ENCODE peak calls at places on chromosomes 7 and 10, in nine cellular contexts. One of them, this sample, is unnamed.

GRCh38 chr7:136072447-136072846 is 95.3 kb upstream of the MTPN start:
- DNase-seq in RWPE1: no peak
- DNase-seq in nephron progenitor cell: no peak
- DNase-seq in suprapubic skin: no peak
- DNase-seq in WERI-Rb-1: no peak
- DNase-seq in PC-9: no peak
- DNase-seq in coronary artery: no peak
- DNase-seq in psoas muscle: no peak
- DNase-seq in pancreas: no peak
- DNase-seq in this sample: no peak

GRCh38 chr7:27775772-27776171 is 35.8 kb downstream of the TAX1BP1 start:
- DNase-seq in RWPE1: no peak
- DNase-seq in nephron progenitor cell: no peak
- DNase-seq in suprapubic skin: no peak
- DNase-seq in WERI-Rb-1: no peak
- DNase-seq in PC-9: no peak
- DNase-seq in coronary artery: no peak
- DNase-seq in psoas muscle: no peak
- DNase-seq in pancreas: no peak
- DNase-seq in this sample: no peak

GRCh38 chr10:124496150-124496549 is 34.5 kb downstream of the LHPP start:
- DNase-seq in RWPE1: no peak
- DNase-seq in nephron progenitor cell: no peak
- DNase-seq in suprapubic skin: no peak
- DNase-seq in WERI-Rb-1: no peak
- DNase-seq in PC-9: no peak
- DNase-seq in coronary artery: no peak
- DNase-seq in psoas muscle: peak
- DNase-seq in pancreas: no peak
- DNase-seq in this sample: no peak

GRCh38 chr7:132639983-132640382 is 63.7 kb upstream of the PLXNA4 start:
- DNase-seq in RWPE1: no peak
- DNase-seq in nephron progenitor cell: no peak
- DNase-seq in suprapubic skin: no peak
- DNase-seq in WERI-Rb-1: no peak
- DNase-seq in PC-9: no peak
- DNase-seq in coronary artery: no peak
- DNase-seq in psoas muscle: no peak
- DNase-seq in pancreas: no peak
- DNase-seq in this sample: no peak

GRCh38 chr10:7311256-7312178 is 99.3 kb downstream of the SFMBT2 start:
- DNase-seq in RWPE1: peak
- DNase-seq in nephron progenitor cell: no peak
- DNase-seq in suprapubic skin: no peak
- DNase-seq in WERI-Rb-1: no peak
- DNase-seq in PC-9: no peak
- DNase-seq in coronary artery: no peak
- DNase-seq in psoas muscle: no peak
- DNase-seq in pancreas: no peak
- DNase-seq in this sample: no peak

GRCh38 chr10:33291053-33291592 is 43.3 kb downstream of the NRP1 start:
- DNase-seq in RWPE1: peak
- DNase-seq in nephron progenitor cell: no peak
- DNase-seq in suprapubic skin: no peak
- DNase-seq in WERI-Rb-1: no peak
- DNase-seq in PC-9: peak
- DNase-seq in coronary artery: no peak
- DNase-seq in psoas muscle: no peak
- DNase-seq in pancreas: no peak
- DNase-seq in this sample: no peak

GRCh38 chr7:148457310-148457921 is 133.2 kb upstream of the C7orf33 start:
- DNase-seq in RWPE1: no peak
- DNase-seq in nephron progenitor cell: no peak
- DNase-seq in suprapubic skin: no peak
- DNase-seq in WERI-Rb-1: no peak
- DNase-seq in PC-9: no peak
- DNase-seq in coronary artery: no peak
- DNase-seq in psoas muscle: no peak
- DNase-seq in pancreas: no peak
- DNase-seq in this sample: no peak

GRCh38 chr7:125602441-125602840 is 672.8 kb upstream of the POT1 start:
- DNase-seq in RWPE1: no peak
- DNase-seq in nephron progenitor cell: no peak
- DNase-seq in suprapubic skin: no peak
- DNase-seq in WERI-Rb-1: no peak
- DNase-seq in PC-9: no peak
- DNase-seq in coronary artery: no peak
- DNase-seq in psoas muscle: no peak
- DNase-seq in pancreas: no peak
- DNase-seq in this sample: no peak

GRCh38 chr10:63155388-63156028 is 22.4 kb downstream of the NRBF2 start:
- DNase-seq in RWPE1: no peak
- DNase-seq in nephron progenitor cell: no peak
- DNase-seq in suprapubic skin: no peak
- DNase-seq in WERI-Rb-1: no peak
- DNase-seq in PC-9: no peak
- DNase-seq in coronary artery: no peak
- DNase-seq in psoas muscle: no peak
- DNase-seq in pancreas: no peak
- DNase-seq in this sample: no peak

GRCh38 chr10:129328531-129328930 is 138.5 kb upstream of the MGMT start:
- DNase-seq in RWPE1: peak
- DNase-seq in nephron progenitor cell: no peak
- DNase-seq in suprapubic skin: no peak
- DNase-seq in WERI-Rb-1: no peak
- DNase-seq in PC-9: no peak
- DNase-seq in coronary artery: no peak
- DNase-seq in psoas muscle: no peak
- DNase-seq in pancreas: no peak
- DNase-seq in this sample: no peak

GRCh38 chr10:31745612-31746376 is 182.8 kb downstream of the ARHGAP12 start:
- DNase-seq in RWPE1: peak
- DNase-seq in nephron progenitor cell: no peak
- DNase-seq in suprapubic skin: no peak
- DNase-seq in WERI-Rb-1: no peak
- DNase-seq in PC-9: no peak
- DNase-seq in coronary artery: no peak
- DNase-seq in psoas muscle: no peak
- DNase-seq in pancreas: no peak
- DNase-seq in this sample: no peak

DNA sequence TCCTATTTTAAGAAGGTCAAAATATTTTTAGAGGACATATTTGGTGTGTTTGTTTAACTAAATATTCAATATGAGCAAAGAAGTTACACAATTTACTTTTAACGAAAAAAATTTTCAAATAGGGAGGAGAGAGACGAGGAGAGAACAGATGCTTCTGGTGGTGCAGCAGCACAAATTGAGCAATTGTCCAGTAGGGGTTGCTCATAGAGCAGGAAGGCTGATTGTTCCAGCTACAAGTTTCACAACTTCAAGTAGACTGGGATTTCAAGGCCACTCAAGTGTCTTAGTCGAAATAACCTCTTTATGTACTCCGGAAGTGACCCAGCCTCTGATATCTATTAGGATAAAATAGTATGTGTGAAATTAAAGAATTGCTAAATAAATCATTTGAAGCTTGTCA is 197.9 kb downstream of the HDAC9 start:
- DNase-seq in RWPE1: peak
- DNase-seq in nephron progenitor cell: no peak
- DNase-seq in suprapubic skin: no peak
- DNase-seq in WERI-Rb-1: peak
- DNase-seq in PC-9: no peak
- DNase-seq in coronary artery: no peak
- DNase-seq in psoas muscle: no peak
- DNase-seq in pancreas: no peak
- DNase-seq in this sample: no peak
- TF ChIP-seq CTCF in RWPE1: peak
- TF ChIP-seq CTCF in nephron progenitor cell: peak
- TF ChIP-seq CTCF in suprapubic skin: peak
- TF ChIP-seq CTCF in WERI-Rb-1: peak
- TF ChIP-seq CTCF in PC-9: peak
- TF ChIP-seq CTCF in coronary artery: no peak
- TF ChIP-seq CTCF in psoas muscle: peak
- TF ChIP-seq CTCF in pancreas: no peak
- TF ChIP-seq CTCF in this sample: peak

DNA sequence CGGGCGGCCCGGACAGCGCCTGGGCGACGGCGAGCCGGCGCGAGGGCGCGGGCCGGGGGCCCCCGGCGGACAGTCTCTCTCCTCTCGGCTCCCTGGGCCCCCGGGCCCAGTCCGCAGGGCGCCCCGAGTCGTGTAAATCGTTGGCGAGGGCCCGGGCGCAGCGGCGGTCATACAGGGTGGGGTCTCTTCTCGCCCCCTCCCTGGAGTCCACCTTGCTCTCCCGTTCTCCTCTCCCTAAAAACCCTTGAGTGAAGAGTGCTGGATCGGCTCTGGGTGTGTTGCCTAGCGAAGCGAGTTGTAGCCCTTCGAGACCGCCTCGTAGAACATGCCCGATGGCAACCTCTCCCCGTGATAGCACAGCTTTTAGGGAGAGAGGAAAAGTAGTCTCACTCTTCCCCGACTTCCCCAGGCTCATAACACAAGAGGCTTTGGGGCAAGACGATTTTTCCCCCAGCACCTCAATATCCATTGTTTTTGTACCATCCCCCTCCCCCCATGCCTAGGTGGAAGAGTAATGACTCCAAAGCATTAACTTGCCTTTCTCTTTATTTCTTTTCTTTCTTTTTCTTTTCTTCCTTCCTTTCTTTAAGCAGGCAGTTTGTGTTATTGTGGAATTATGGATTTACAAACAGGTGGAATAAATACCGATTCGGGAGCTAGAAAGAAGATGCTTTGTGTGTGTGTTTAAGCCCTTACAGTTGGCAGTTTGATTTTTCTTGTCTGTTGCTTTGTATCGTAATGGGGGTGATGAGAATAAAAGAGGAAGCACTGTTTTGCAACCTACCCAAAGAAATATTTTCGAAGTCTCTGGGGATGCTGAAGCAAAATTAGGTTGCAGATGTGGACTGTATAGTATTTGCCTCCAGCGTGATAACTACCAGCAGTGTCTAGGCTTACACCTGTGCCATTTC is 822 bp downstream of the SHOC2 start:
- DNase-seq in RWPE1: peak
- DNase-seq in nephron progenitor cell: no peak
- DNase-seq in suprapubic skin: no peak
- DNase-seq in WERI-Rb-1: peak
- DNase-seq in PC-9: peak
- DNase-seq in coronary artery: peak
- DNase-seq in psoas muscle: peak
- DNase-seq in pancreas: peak
- DNase-seq in this sample: peak
- TF ChIP-seq CTCF in RWPE1: no peak
- TF ChIP-seq CTCF in nephron progenitor cell: no peak
- TF ChIP-seq CTCF in suprapubic skin: no peak
- TF ChIP-seq CTCF in WERI-Rb-1: no peak
- TF ChIP-seq CTCF in PC-9: no peak
- TF ChIP-seq CTCF in coronary artery: no peak
- TF ChIP-seq CTCF in psoas muscle: no peak
- TF ChIP-seq CTCF in pancreas: no peak
- TF ChIP-seq CTCF in this sample: no peak

GRCh38 chr7:23468721-23469149 is 1.6 kb downstream of the IGF2BP3 start:
- DNase-seq in RWPE1: no peak
- DNase-seq in nephron progenitor cell: peak
- DNase-seq in suprapubic skin: no peak
- DNase-seq in WERI-Rb-1: no peak
- DNase-seq in PC-9: peak
- DNase-seq in coronary artery: no peak
- DNase-seq in psoas muscle: no peak
- DNase-seq in pancreas: no peak
- DNase-seq in this sample: no peak

GRCh38 chr7:23467731-23468720 is 2.3 kb downstream of the IGF2BP3 start:
- DNase-seq in RWPE1: no peak
- DNase-seq in nephron progenitor cell: peak
- DNase-seq in suprapubic skin: no peak
- DNase-seq in WERI-Rb-1: peak
- DNase-seq in PC-9: peak
- DNase-seq in coronary artery: no peak
- DNase-seq in psoas muscle: no peak
- DNase-seq in pancreas: no peak
- DNase-seq in this sample: no peak

GRCh38 chr7:23458044-23458443 is 12.2 kb downstream of the IGF2BP3 start:
- DNase-seq in RWPE1: no peak
- DNase-seq in nephron progenitor cell: no peak
- DNase-seq in suprapubic skin: no peak
- DNase-seq in WERI-Rb-1: no peak
- DNase-seq in PC-9: no peak
- DNase-seq in coronary artery: no peak
- DNase-seq in psoas muscle: no peak
- DNase-seq in pancreas: no peak
- DNase-seq in this sample: no peak

GRCh38 chr7:23467281-23467680 is 3.0 kb downstream of the IGF2BP3 start:
- DNase-seq in RWPE1: no peak
- DNase-seq in nephron progenitor cell: peak
- DNase-seq in suprapubic skin: no peak
- DNase-seq in WERI-Rb-1: no peak
- DNase-seq in PC-9: no peak
- DNase-seq in coronary artery: no peak
- DNase-seq in psoas muscle: no peak
- DNase-seq in pancreas: no peak
- DNase-seq in this sample: no peak

GRCh38 chr7:23462846-23463245 is 7.4 kb downstream of the IGF2BP3 start:
- DNase-seq in RWPE1: no peak
- DNase-seq in nephron progenitor cell: no peak
- DNase-seq in suprapubic skin: no peak
- DNase-seq in WERI-Rb-1: no peak
- DNase-seq in PC-9: peak
- DNase-seq in coronary artery: no peak
- DNase-seq in psoas muscle: no peak
- DNase-seq in pancreas: no peak
- DNase-seq in this sample: no peak
- TF ChIP-seq CTCF in RWPE1: no peak
- TF ChIP-seq CTCF in nephron progenitor cell: no peak
- TF ChIP-seq CTCF in suprapubic skin: no peak
- TF ChIP-seq CTCF in WERI-Rb-1: peak
- TF ChIP-seq CTCF in PC-9: peak
- TF ChIP-seq CTCF in coronary artery: no peak
- TF ChIP-seq CTCF in psoas muscle: peak
- TF ChIP-seq CTCF in pancreas: no peak
- TF ChIP-seq CTCF in this sample: peak

GRCh38 chr10:51508156-51508555 is 191.2 kb downstream of the CSTF2T start:
- DNase-seq in RWPE1: no peak
- DNase-seq in nephron progenitor cell: no peak
- DNase-seq in suprapubic skin: no peak
- DNase-seq in WERI-Rb-1: no peak
- DNase-seq in PC-9: no peak
- DNase-seq in coronary artery: no peak
- DNase-seq in psoas muscle: no peak
- DNase-seq in pancreas: no peak
- DNase-seq in this sample: no peak

GRCh38 chr10:51507476-51507875 is 191.9 kb downstream of the CSTF2T start:
- DNase-seq in RWPE1: no peak
- DNase-seq in nephron progenitor cell: no peak
- DNase-seq in suprapubic skin: no peak
- DNase-seq in WERI-Rb-1: no peak
- DNase-seq in PC-9: no peak
- DNase-seq in coronary artery: no peak
- DNase-seq in psoas muscle: no peak
- DNase-seq in pancreas: no peak
- DNase-seq in this sample: no peak

DNA sequence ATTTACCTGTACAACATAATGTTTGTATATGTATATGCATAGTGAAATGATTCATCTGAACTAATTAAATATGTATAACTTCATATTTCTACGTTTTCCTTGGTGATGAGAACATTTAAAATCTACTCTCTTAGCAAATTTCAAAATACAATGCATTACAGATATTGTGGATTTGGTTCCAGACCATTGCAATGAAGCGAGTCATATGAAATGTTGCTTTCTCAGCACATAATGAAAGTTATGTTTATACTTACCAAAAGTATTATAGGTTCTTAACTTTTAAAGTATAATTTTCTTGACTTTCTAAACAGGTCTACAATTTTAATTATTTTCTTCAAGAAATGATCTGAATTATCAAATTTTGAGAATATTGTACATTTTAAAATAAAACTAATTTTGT is 189.2 kb downstream of the CSTF2T start:
- DNase-seq in RWPE1: no peak
- DNase-seq in nephron progenitor cell: no peak
- DNase-seq in suprapubic skin: no peak
- DNase-seq in WERI-Rb-1: no peak
- DNase-seq in PC-9: no peak
- DNase-seq in coronary artery: no peak
- DNase-seq in psoas muscle: no peak
- DNase-seq in pancreas: no peak
- DNase-seq in this sample: no peak
- TF ChIP-seq CTCF in RWPE1: no peak
- TF ChIP-seq CTCF in nephron progenitor cell: no peak
- TF ChIP-seq CTCF in suprapubic skin: no peak
- TF ChIP-seq CTCF in WERI-Rb-1: no peak
- TF ChIP-seq CTCF in PC-9: no peak
- TF ChIP-seq CTCF in coronary artery: no peak
- TF ChIP-seq CTCF in psoas muscle: no peak
- TF ChIP-seq CTCF in pancreas: no peak
- TF ChIP-seq CTCF in this sample: no peak